ENCODE peak calls at places on chromosomes 7 and 10, in nine cellular contexts. X is neural progenitor cell, K is fibroblast of mammary gland, J is activated B cell treated with CpG ODN at 0.5 μM for 24 hours, L is AG04450, U is choroid plexus epithelial cell, Z is B cell, P is omental fat pad, B is colonic mucosa. V is an unnamed sample.

GRCh38 chr10:5665380-5666323 is 743 bp downstream of the ASB13 start:
- DNase-seq in X (peak), K (peak), J (no peak), L (no peak), U (no peak), Z (no peak), P (no peak), B (peak), V (peak)

GRCh38 chr10:3805791-3806381 is 20.9 kb upstream of the KLF6 start:
- DNase-seq in X (no peak), K (peak), J (peak), L (no peak), U (peak), Z (peak), P (no peak), B (no peak), V (peak)

GRCh38 chr10:5488272-5489161 is 10.9 kb downstream of the CALML5 start:
- DNase-seq in X (no peak), K (no peak), J (no peak), L (no peak), U (no peak), Z (no peak), P (no peak), B (peak), V (peak)

GRCh38 chr7:47654672-47655340 is 72.9 kb upstream of the TNS3 start:
- DNase-seq in X (peak), K (peak), J (no peak), L (peak), U (peak), Z (no peak), P (no peak), B (no peak), V (no peak)

GRCh38 chr7:100825215-100825671 is 2.1 kb downstream of the EPHB4 start:
- DNase-seq in X (peak), K (no peak), J (no peak), L (no peak), U (peak), Z (no peak), P (no peak), B (peak), V (no peak)

GRCh38 chr10:119190353-119190752 is 11.7 kb upstream of the PRDX3 start:
- DNase-seq in X (peak), K (peak), J (no peak), L (peak), U (peak), Z (no peak), P (no peak), B (no peak), V (no peak)

GRCh38 chr10:102596506-102596971 is 47.7 kb upstream of the TRIM8 start:
- DNase-seq in X (peak), K (peak), J (no peak), L (no peak), U (peak), Z (no peak), P (no peak), B (peak), V (no peak)

GRCh38 chr10:80149123-80149522 is 16.6 kb downstream of the PLAC9 start:
- DNase-seq in X (no peak), K (no peak), J (no peak), L (no peak), U (no peak), Z (no peak), P (no peak), B (no peak), V (no peak)

GRCh38 chr7:70285176-70285575 is 686.9 kb downstream of the AUTS2 start:
- DNase-seq in X (no peak), K (peak), J (no peak), L (no peak), U (no peak), Z (no peak), P (no peak), B (no peak), V (no peak)

GRCh38 chr7:94366827-94367226 is 27.9 kb upstream of the COL1A2 start:
- DNase-seq in X (no peak), K (no peak), J (no peak), L (no peak), U (no peak), Z (no peak), P (no peak), B (no peak), V (no peak)

GRCh38 chr10:69934768-69935167 is 117.9 kb upstream of the MACROH2A2 start:
- DNase-seq in X (no peak), K (no peak), J (no peak), L (no peak), U (peak), Z (no peak), P (no peak), B (no peak), V (no peak)

GRCh38 chr10:49144021-49144720 is 10.3 kb upstream of the FAM170B start:
- DNase-seq in X (no peak), K (peak), J (no peak), L (peak), U (no peak), Z (no peak), P (no peak), B (no peak), V (no peak)

GRCh38 chr10:18185621-18186020 is 45.4 kb downstream of the CACNB2 start:
- DNase-seq in X (no peak), K (no peak), J (no peak), L (no peak), U (no peak), Z (no peak), P (no peak), B (no peak), V (no peak)

GRCh38 chr7:48154792-48155413 is 16.4 kb upstream of the ABCA13 start:
- DNase-seq in X (peak), K (peak), J (no peak), L (no peak), U (peak), Z (no peak), P (no peak), B (peak), V (peak)

GRCh38 chr10:7008645-7009044 is 402.2 kb downstream of the SFMBT2 start:
- DNase-seq in X (no peak), K (no peak), J (no peak), L (no peak), U (no peak), Z (no peak), P (no peak), B (no peak), V (no peak)

GRCh38 chr10:124603376-124604213 is 140.6 kb downstream of the FAM53B start:
- DNase-seq in X (no peak), K (no peak), J (peak), L (no peak), U (no peak), Z (peak), P (no peak), B (no peak), V (peak)

GRCh38 chr7:129780257-129781127 is 169.0 kb downstream of the NRF1 start:
- DNase-seq in X (peak), K (no peak), J (peak), L (no peak), U (no peak), Z (peak), P (peak), B (peak), V (peak)

GRCh38 chr10:6230335-6230734 is 27.6 kb downstream of the PFKFB3 start:
- DNase-seq in X (no peak), K (no peak), J (no peak), L (no peak), U (no peak), Z (no peak), P (no peak), B (no peak), V (no peak)

GRCh38 chr10:3786295-3786981 is 1.4 kb upstream of the KLF6 start:
- DNase-seq in X (peak), K (peak), J (no peak), L (no peak), U (peak), Z (no peak), P (no peak), B (peak), V (peak)

GRCh38 chr7:88146611-88147010 is 73.2 kb downstream of the SRI start:
- DNase-seq in X (no peak), K (no peak), J (no peak), L (no peak), U (no peak), Z (no peak), P (no peak), B (no peak), V (peak)

GRCh38 chr10:114518401-114519305 is 114.4 kb upstream of the AFAP1L2 start:
- DNase-seq in X (no peak), K (peak), J (no peak), L (no peak), U (no peak), Z (no peak), P (no peak), B (no peak), V (peak)

DNA sequence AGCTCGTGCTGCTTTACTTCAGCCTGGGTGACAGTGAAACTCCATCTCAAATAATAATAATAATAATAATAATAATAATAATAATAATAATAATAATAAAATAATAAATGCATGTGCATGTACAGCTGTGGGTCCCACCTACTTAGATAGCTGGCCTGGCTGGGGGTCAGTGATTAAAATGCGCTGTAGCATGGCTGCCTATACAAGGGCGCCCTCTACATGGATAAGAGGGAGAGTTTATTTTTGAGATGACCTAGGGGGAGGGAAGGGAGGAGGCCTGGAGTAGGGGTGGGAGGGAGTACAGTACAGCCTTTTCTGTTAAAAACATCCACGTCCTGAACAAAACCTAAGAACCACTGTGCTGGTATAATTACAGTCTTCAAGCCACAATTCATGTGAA is 146.4 kb downstream of the TMEM178B start:
- DNase-seq in X (peak), K (peak), J (no peak), L (no peak), U (peak), Z (no peak), P (no peak), B (no peak), V (no peak)
- TF ChIP-seq CTCF in X (peak), K (peak), J (no peak), L (peak), U (peak), Z (no peak), P (no peak), B (no peak), V (no peak)

DNA sequence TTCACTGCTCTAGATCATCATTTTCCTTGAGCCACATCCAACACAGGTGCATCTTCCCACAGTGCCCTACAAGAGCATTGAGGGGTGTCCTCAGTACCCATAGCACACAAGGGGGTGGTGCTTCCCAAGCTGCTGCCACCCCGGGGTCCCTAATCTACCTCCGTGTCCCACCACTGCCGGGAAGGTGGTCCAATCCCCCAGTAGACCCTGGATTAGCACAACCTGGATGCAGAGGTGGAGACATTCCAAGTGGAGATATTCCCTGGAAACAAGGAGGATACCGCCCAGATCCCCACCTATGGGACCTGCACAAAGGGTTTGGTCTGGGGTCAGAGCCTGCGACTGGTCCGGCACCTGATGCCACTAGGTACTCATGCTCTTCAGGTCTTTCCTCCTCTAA is 284.8 kb upstream of the PPP2R2D start:
- DNase-seq in X (no peak), K (no peak), J (no peak), L (no peak), U (no peak), Z (no peak), P (no peak), B (no peak), V (no peak)
- TF ChIP-seq CTCF in X (no peak), K (no peak), J (no peak), L (no peak), U (no peak), Z (no peak), P (no peak), B (no peak), V (no peak)

GRCh38 chr7:97844036-97844435 is 28.2 kb downstream of the ASNS start:
- DNase-seq in X (no peak), K (peak), J (no peak), L (no peak), U (peak), Z (no peak), P (no peak), B (no peak), V (no peak)
- TF ChIP-seq CTCF in X (peak), K (peak), J (no peak), L (peak), U (peak), Z (no peak), P (no peak), B (no peak), V (no peak)

DNA sequence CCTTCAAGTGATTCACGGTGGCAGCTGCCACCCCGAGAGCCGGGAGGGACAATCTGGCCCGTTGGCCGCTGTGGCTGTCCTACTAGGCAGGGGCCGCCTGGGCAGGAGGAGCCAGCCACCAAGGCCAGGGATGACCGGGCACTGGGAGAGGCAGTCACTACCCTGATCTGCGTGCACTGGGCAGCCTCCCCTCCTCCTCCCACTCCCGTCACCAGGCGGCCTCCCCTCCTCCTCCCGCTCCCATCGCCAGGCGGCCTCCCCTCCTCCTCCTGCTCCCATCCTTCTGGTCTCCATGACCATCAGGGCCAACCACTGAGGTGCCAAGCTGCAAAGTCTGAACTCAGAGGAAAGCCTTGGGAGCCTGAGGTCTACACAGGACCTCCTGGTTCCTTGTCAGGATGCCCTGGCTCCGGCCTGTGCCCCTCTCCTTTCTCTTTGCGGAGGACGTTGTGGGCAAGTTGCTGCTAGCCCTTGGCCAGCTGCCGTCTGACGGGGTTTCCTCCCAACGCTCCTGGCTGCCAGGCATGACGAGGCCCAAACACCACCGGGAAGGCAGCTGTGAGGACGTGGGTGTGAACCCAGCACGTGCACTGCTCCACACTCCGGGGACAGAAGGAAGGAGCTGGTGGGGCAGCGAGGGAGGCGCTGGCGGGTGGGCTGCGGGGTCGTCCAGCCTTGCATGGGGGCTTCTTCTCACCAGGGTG is 131.1 kb downstream of the WDR37 start:
- DNase-seq in X (no peak), K (no peak), J (peak), L (no peak), U (no peak), Z (no peak), P (no peak), B (no peak), V (peak)
- TF ChIP-seq CTCF in X (no peak), K (no peak), J (no peak), L (no peak), U (no peak), Z (no peak), P (no peak), B (no peak), V (no peak)

GRCh38 chr10:36412942-36413341 is 712.5 kb upstream of the ANKRD30A start:
- DNase-seq in X (no peak), K (peak), J (no peak), L (no peak), U (no peak), Z (no peak), P (no peak), B (no peak), V (no peak)
- TF ChIP-seq CTCF in X (no peak), K (no peak), J (no peak), L (no peak), U (no peak), Z (no peak), P (no peak), B (no peak), V (no peak)

DNA sequence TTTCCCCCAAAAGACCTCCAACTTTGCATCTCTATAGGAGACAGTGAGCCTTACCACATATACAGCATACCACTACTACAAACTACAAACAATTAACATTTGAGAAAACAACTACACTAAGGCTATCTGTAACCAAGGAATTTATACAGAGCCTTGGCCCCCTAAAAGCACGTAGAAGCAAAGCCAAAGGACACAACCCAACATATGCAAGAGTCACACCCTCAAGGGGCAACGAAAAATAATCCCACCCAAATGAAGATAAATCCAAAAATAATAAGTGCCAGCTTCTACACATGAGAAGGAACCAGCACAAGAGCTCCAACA is 149.5 kb downstream of the ZEB1 start:
- DNase-seq in X (no peak), K (no peak), J (no peak), L (no peak), U (no peak), Z (no peak), P (no peak), B (no peak), V (no peak)
- TF ChIP-seq CTCF in X (no peak), K (no peak), J (no peak), L (no peak), U (no peak), Z (no peak), P (no peak), B (no peak), V (no peak)

DNA sequence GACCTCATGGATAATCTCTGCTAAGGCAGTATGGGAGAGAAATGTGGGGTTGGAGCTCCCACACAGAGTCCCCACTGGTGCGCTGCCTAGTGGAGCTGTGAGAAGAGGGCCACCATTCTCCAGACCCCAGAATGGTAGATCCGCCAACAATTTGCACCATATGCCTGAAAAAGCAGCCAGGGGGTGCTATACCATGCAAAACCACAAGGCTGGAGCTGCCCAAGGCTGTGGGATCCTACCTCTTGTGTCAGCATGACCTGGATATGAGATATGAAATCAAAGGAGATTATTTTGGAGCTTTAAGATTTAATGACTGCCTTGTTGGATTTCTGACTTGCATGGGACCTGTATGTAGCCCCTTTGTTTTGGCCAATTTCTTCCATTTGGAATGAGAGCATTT is 27.0 kb upstream of the SAMD9L start:
- DNase-seq in X (no peak), K (no peak), J (no peak), L (no peak), U (no peak), Z (no peak), P (no peak), B (no peak), V (no peak)
- TF ChIP-seq CTCF in X (no peak), K (no peak), J (no peak), L (no peak), U (peak), Z (no peak), P (no peak), B (no peak), V (no peak)

V was measured in mucosa of descending colon.